ENCODE peak calls at places on chromosomes 16 and 17, in seven cellular contexts. C is NCI-H510A treated with DMSO at 0.1 percent for 48 hours; G is HCEC 1CT; J is WTC11; U is EH; W is activated T-helper 1 cell treated with anti-CD3 and anti-CD28 coated beads, Interleukin-2, amount 50 U/mL, for 16 hours; Y is Daoy. V is an unnamed sample.

GRCh38 chr16:52450906-52451305 is 96.0 kb downstream of the TOX3 start:
- DNase-seq in C (no peak), U (no peak), J (no peak), Y (no peak), W (no peak), G (no peak), V (no peak)

GRCh38 chr16:3101018-3101840 is 2.1 kb upstream of the ZSCAN10 start:
- DNase-seq in C (no peak), J (peak; percentile 61), Y (peak; percentile 36), G (no peak), U (peak; percentile 42), W (no peak), V (no peak)

GRCh38 chr16:53369921-53370320 is 64.3 kb upstream of the RBL2 start:
- DNase-seq in U (peak; percentile 47), Y (no peak), G (peak; percentile 38), W (no peak), J (no peak), C (no peak), V (no peak)

GRCh38 chr16:10080031-10080772 is 102.0 kb downstream of the GRIN2A start:
- DNase-seq in C (no peak), J (no peak), W (no peak), G (no peak), U (peak; percentile 93), Y (peak; percentile 86), V (peak; percentile 81)

GRCh38 chr17:37475713-37476420 is 13.8 kb upstream of the DUSP14 start:
- DNase-seq in Y (no peak), U (peak; percentile 29), W (no peak), C (no peak), G (peak; percentile 44), J (no peak), V (no peak)

GRCh38 chr16:84503751-84504395 is 586 bp downstream of the MEAK7 start:
- DNase-seq in Y (no peak), U (peak; percentile 76), J (peak; percentile 11), G (peak; percentile 59), C (no peak), W (no peak), V (no peak)

GRCh38 chr17:45855691-45856315 is 11.1 kb downstream of the SPPL2C start:
- DNase-seq in J (no peak), U (peak; percentile 44), C (no peak), Y (no peak), G (no peak), W (no peak), V (no peak)

GRCh38 chr16:69345923-69346322 is 5.7 kb downstream of the TMED6 start:
- DNase-seq in C (no peak), Y (no peak), W (no peak), J (no peak), U (no peak), G (no peak), V (no peak)

GRCh38 chr17:2980904-2981246 is 82.5 kb downstream of the OR1D5 start:
- DNase-seq in Y (no peak), G (no peak), W (no peak), C (no peak), J (no peak), U (no peak), V (no peak)

GRCh38 chr17:38554430-38555350 is 51.1 kb downstream of the SRCIN1 start:
- DNase-seq in U (peak; percentile 35), Y (peak; percentile 38), W (no peak), C (peak; percentile 82), G (no peak), J (no peak), V (no peak)

GRCh38 chr17:34981538-34982241 is 1.4 kb downstream of the LIG3 start:
- DNase-seq in U (peak; percentile 55), G (no peak), J (no peak), C (peak; percentile 45), W (no peak), Y (no peak), V (no peak)

GRCh38 chr17:83182620-83183063 is 103.2 kb downstream of the METRNL start:
- DNase-seq in C (no peak), U (no peak), G (no peak), Y (no peak), W (no peak), J (peak; percentile 11), V (no peak)

GRCh38 chr16:26464576-26465266 is 602.0 kb upstream of the C16orf82 start:
- DNase-seq in J (peak; percentile 32), G (no peak), C (no peak), U (no peak), Y (no peak), W (no peak), V (no peak)

GRCh38 chr16:2180461-2180860 is 15.9 kb downstream of the CASKIN1 start:
- DNase-seq in J (no peak), U (no peak), Y (no peak), W (no peak), G (no peak), C (no peak), V (no peak)

GRCh38 chr16:85568519-85568918 is 44.6 kb upstream of the GSE1 start:
- DNase-seq in U (no peak), W (no peak), Y (no peak), J (no peak), C (no peak), G (no peak), V (no peak)

GRCh38 chr16:70597135-70597534 is 49.2 kb upstream of the IL34 start:
- DNase-seq in G (no peak), J (no peak), Y (no peak), C (no peak), U (no peak), W (no peak), V (no peak)

GRCh38 chr17:68061512-68062313 is 26.2 kb downstream of the KPNA2 start:
- DNase-seq in G (no peak), C (peak; percentile 16), Y (peak; percentile 13), J (no peak), U (peak; percentile 65), W (no peak), V (no peak)

GRCh38 chr17:61189968-61190367 is 209.7 kb upstream of the TBX2 start:
- DNase-seq in C (no peak), W (no peak), G (no peak), U (no peak), J (no peak), Y (no peak), V (no peak)

GRCh38 chr16:30527635-30528178 is 1.3 kb upstream of the ZNF768 start:
- DNase-seq in G (no peak), U (peak; percentile 39), W (no peak), C (peak; percentile 89), J (no peak), Y (peak; percentile 17), V (no peak)

GRCh38 chr16:46929378-46930332 is 43.8 kb downstream of the DNAJA2 start:
- DNase-seq in W (peak; percentile 43), Y (peak; percentile 48), U (peak; percentile 61), C (peak; percentile 61), J (peak; percentile 84), G (peak; percentile 28), V (no peak)

GRCh38 chr17:82977586-82977985 is 101.8 kb upstream of the METRNL start:
- DNase-seq in J (no peak), G (no peak), C (no peak), Y (no peak), U (no peak), W (no peak), V (no peak)

GRCh38 chr17:72967263-72967962 is 125.1 kb downstream of the SLC39A11 start:
- DNase-seq in J (no peak), Y (no peak), U (no peak), G (no peak), C (no peak), W (no peak), V (no peak)

GRCh38 chr17:55570360-55570759 is 59.1 kb upstream of the SMIM36 start:
- DNase-seq in C (no peak), W (no peak), Y (no peak), U (no peak), G (no peak), J (no peak), V (no peak)

GRCh38 chr16:56608876-56609462 is 585 bp downstream of the MT2A start:
- DNase-seq in Y (peak; percentile 18), W (no peak), U (peak; percentile 42), C (no peak), J (no peak), G (no peak), V (no peak)

GRCh38 chr16:68369697-68370096 is 58.9 kb downstream of the PRMT7 start:
- DNase-seq in Y (no peak), U (no peak), J (no peak), G (no peak), W (no peak), C (no peak), V (no peak)

GRCh38 chr17:17605083-17605746 is 13.7 kb upstream of the PEMT start:
- DNase-seq in J (no peak), Y (no peak), W (no peak), G (no peak), U (no peak), C (no peak), V (no peak)

GRCh38 chr16:48383877-48384304 is 1.3 kb downstream of the SIAH1 start:
- DNase-seq in U (no peak), W (no peak), G (peak; percentile 21), C (peak; percentile 64), Y (no peak), J (no peak), V (no peak)

GRCh38 chr17:43402567-43402966 is 3.8 kb downstream of the ARL4D start:
- DNase-seq in J (no peak), Y (no peak), U (no peak), G (no peak), W (no peak), C (no peak), V (no peak)

GRCh38 chr17:58487589-58488427 is at the start of gene HSF5:
- DNase-seq in Y (no peak), C (no peak), W (peak; percentile 51), J (peak; percentile 78), G (no peak), U (no peak), V (no peak)

GRCh38 chr17:1590031-1590746 is 27.6 kb upstream of the PITPNA start:
- DNase-seq in C (no peak), W (no peak), U (peak; percentile 89), G (peak; percentile 83), Y (peak; percentile 94), J (no peak), V (peak; percentile 74)

GRCh38 chr17:64148017-64148631 is 18.2 kb upstream of the ERN1 start:
- DNase-seq in U (peak; percentile 43), G (no peak), Y (peak; percentile 29), W (no peak), C (peak; percentile 13), J (no peak), V (no peak)